ENCODE peak calls at places on chromosomes 6 and 20, in six cellular contexts. O, B, W, J, U and Z are unnamed samples. For H3K9me3, the result is how much of the 10 kb centered on the place peaks cover.

GRCh38 chr6:30688569-30688968 is 2.1 kb upstream of the PPP1R18 start:
- DNase-seq in U (peak), O (peak), B (no peak), J (no peak), W (peak), Z (peak)

GRCh38 chr20:48405909-48406308 is 421.9 kb downstream of the PREX1 start:
- DNase-seq in B (no peak), O (no peak), J (no peak), W (no peak), U (no peak), Z (no peak)

GRCh38 chr6:42440027-42440426 is 11.7 kb downstream of the TRERF1 start:
- DNase-seq in U (no peak), O (no peak), W (no peak), B (no peak), J (no peak), Z (no peak)

GRCh38 chr6:75024796-75025195 is 181.1 kb downstream of the COL12A1 start:
- DNase-seq in J (no peak), W (no peak), B (no peak), O (no peak), U (no peak), Z (no peak)

GRCh38 chr20:18395544-18395943 is 71.3 kb downstream of the DZANK1 start:
- DNase-seq in B (no peak), O (peak), J (no peak), W (no peak), U (no peak), Z (no peak)

GRCh38 chr6:99354983-99355382 is 5.5 kb upstream of the FAXC start:
- DNase-seq in J (no peak), O (no peak), W (no peak), B (no peak), U (no peak), Z (no peak)

GRCh38 chr6:157535354-157536217 is 154.6 kb downstream of the ZDHHC14 start:
- DNase-seq in J (no peak), W (no peak), B (no peak), O (no peak), U (no peak), Z (no peak)

GRCh38 chr6:170004585-170005210 is 253.3 kb downstream of the ERMARD start:
- DNase-seq in O (peak), B (no peak), J (no peak), U (no peak), W (no peak), Z (no peak)

GRCh38 chr20:23161244-23161875 is 75.2 kb upstream of the CD93 start:
- DNase-seq in W (no peak), U (no peak), J (no peak), O (no peak), B (no peak), Z (no peak)

GRCh38 chr20:37990571-37991151 is 42.6 kb downstream of the TTI1 start:
- DNase-seq in B (no peak), U (peak), J (peak), O (peak), W (peak), Z (peak)

GRCh38 chr6:143400258-143401059 is 50.0 kb downstream of the ADAT2 start:
- DNase-seq in B (no peak), U (no peak), W (no peak), J (peak), O (peak), Z (peak)

GRCh38 chr20:7829031-7829430 is 111.2 kb downstream of the HAO1 start:
- DNase-seq in O (no peak), U (no peak), J (no peak), W (no peak), B (no peak), Z (no peak)

GRCh38 chr6:43869091-43869710 is 99.2 kb downstream of the VEGFA start:
- DNase-seq in O (no peak), B (no peak), J (no peak), U (no peak), W (peak), Z (peak)

GRCh38 chr6:134425521-134426316 is 107.8 kb upstream of the SGK1 start:
- DNase-seq in J (no peak), O (no peak), B (no peak), U (no peak), W (no peak), Z (no peak)

GRCh38 chr6:106973841-106974336 is 640 bp downstream of the CD24 start:
- DNase-seq in O (peak), J (peak), W (peak), U (no peak), B (no peak), Z (no peak)

GRCh38 chr6:159178847-159179246 is 9.6 kb downstream of the FNDC1 start:
- DNase-seq in O (no peak), B (no peak), W (no peak), U (no peak), J (no peak), Z (no peak)

GRCh38 chr20:53642196-53643030 is 48.8 kb upstream of the ZNF217 start:
- DNase-seq in O (peak), B (no peak), W (no peak), U (no peak), J (peak), Z (no peak)

GRCh38 chr6:118377711-118378414 is 170.2 kb upstream of the PLN start:
- DNase-seq in B (peak), J (no peak), W (peak), O (no peak), U (peak), Z (no peak)

GRCh38 chr6:25280617-25280990 is 1.4 kb downstream of the CARMIL1 start:
- DNase-seq in W (no peak), O (peak), J (no peak), U (no peak), B (no peak), Z (no peak)

GRCh38 chr6:52286798-52287432 is 2.4 kb upstream of the MCM3 start:
- DNase-seq in B (no peak), J (peak), O (peak), W (peak), U (peak), Z (peak)

GRCh38 chr6:11083491-11083890 is 10.1 kb upstream of the SMIM13 start:
- DNase-seq in B (no peak), W (no peak), U (no peak), J (no peak), O (no peak), Z (no peak)

GRCh38 chr20:29325304-29325640 is 1932.2 kb upstream of the DEFB115 start:
- DNase-seq in O (no peak), W (no peak), U (no peak), J (no peak), B (no peak), Z (no peak)
- H3K9me3 ChIP-seq in O (under half), W (under half), U (under half), J (under half), B (under half), Z (under half)

GRCh38 chr20:36150847-36151539 is 3.5 kb upstream of the EPB41L1 start:
- DNase-seq in U (no peak), W (no peak), J (no peak), B (no peak), O (no peak), Z (no peak)

GRCh38 chr20:36149012-36149411 is 5.5 kb upstream of the EPB41L1 start:
- DNase-seq in B (no peak), J (no peak), U (no peak), W (no peak), O (no peak), Z (no peak)

GRCh38 chr20:36148439-36148838 is 6.1 kb upstream of the EPB41L1 start:
- DNase-seq in O (no peak), B (no peak), J (no peak), U (no peak), W (no peak), Z (peak)

GRCh38 chr20:36150489-36150846 is 4.1 kb upstream of the EPB41L1 start:
- DNase-seq in U (no peak), W (no peak), O (no peak), J (no peak), B (no peak), Z (no peak)

DNA sequence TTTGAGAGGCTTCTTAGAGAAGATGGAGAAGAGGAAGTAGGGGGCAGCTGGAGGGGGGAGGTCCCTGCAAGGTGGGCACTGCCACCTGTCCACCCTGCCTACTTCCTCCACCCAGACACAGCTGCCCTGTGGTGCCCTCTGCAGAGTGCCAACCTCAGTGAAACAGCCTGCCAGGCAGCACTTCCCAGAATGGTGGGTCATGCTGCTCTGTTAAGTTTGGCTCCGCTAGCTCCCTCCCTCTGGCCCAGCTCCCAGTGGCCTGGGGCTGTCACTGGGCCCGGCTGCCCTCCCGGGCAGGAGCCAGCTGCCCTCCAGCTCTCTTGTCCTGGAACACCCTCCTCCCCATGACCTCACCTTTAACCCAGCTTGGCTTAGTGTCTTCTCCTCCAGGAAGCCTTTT is 5.1 kb upstream of the EPB41L1 start:
- DNase-seq in O (no peak), J (peak), W (no peak), U (peak), B (no peak), Z (peak)
- H3K27ac ChIP-seq in O (no peak), J (no peak), W (no peak), U (peak), B (no peak), Z (peak)

DNA sequence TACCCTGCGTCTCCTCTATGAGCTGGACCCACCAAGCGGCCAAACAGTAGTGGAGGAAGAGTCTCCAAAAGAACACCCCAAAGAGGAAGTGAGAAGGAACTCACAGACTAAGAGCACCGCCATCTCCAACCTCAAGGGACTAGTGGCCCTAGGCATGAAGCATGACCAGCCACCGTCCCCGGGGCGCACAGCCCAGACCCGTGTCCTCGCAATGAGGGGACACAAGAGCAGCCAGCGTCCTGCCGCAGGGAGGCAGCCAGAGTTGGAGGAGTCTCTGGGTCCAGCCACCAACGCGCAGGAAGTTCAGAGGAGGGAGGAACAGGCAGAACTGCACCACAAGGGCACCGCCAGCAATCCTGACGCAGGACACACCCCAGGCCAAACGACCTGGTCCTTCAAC is 72.6 kb downstream of the TAF4 start:
- DNase-seq in O (no peak), B (no peak), W (no peak), J (no peak), U (no peak), Z (no peak)
- H3K9me3 ChIP-seq in O (under half), B (under half), W (under half), J (under half), U (under half), Z (under half)

DNA sequence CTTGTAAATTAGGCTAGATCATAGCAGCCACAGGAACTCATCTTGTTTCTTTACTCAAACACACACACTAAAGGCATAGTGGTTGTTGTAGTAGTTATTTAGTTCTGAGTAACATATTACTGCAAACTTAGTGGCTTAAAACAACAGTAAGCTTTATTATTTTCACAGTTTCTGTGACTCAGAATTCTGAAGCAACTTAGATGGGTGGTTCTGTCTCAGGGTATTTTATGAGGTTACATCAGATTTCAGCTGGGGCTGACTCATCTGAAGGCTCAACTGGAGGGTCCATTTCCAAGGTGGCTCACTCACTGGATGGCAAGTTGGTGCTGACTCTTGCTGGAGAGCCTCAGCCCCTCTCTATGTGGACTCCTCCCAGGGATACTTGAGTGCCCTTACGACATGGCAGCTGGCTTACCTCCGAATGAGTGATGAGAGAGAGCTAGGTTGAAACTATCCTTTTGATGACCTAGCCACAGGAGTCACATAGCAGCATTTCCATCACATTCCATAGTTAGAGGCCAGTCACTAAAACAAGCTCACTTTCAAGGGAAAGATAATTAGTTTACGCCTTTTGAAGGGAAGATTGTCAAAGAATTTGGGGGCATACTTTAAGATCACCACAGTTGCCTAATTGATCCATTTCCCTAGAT is 136.5 kb upstream of the PRND start:
- DNase-seq in W (no peak), U (no peak), J (no peak), O (no peak), B (no peak), Z (no peak)
- H3K27ac ChIP-seq in W (no peak), U (no peak), J (no peak), O (no peak), B (no peak), Z (no peak)